ENCODE peak calls at places on chromosomes 1 and 21, in four cellular contexts. N is amygdala, U is Calu3, V is NCI-H2081. D is an unnamed sample.

GRCh38 chr1:161196521-161197451 is 2.1 kb downstream of the ADAMTS4 start:
- DNase-seq in N (no peak), U (no peak), V (no peak), D (peak; percentile 47)

GRCh38 chr1:247647864-247648263 is 31.7 kb downstream of the OR13G1 start:
- DNase-seq in N (no peak), U (no peak), V (peak; percentile 71), D (peak; percentile 12)

GRCh38 chr21:29647353-29647781 is 292.4 kb downstream of the GRIK1 start:
- DNase-seq in N (no peak), U (no peak), V (no peak), D (no peak)

GRCh38 chr21:34698270-34699015 is 29.6 kb downstream of the CLIC6 start:
- DNase-seq in N (no peak), U (no peak), V (no peak), D (no peak)

GRCh38 chr21:45253633-45254556 is 33.8 kb downstream of the POFUT2 start:
- DNase-seq in N (no peak), U (no peak), V (no peak), D (no peak)

GRCh38 chr21:42624936-42625335 is 28.5 kb upstream of the PDE9A start:
- DNase-seq in N (no peak), U (no peak), V (no peak), D (no peak)

GRCh38 chr1:182552527-182552926 is 36.5 kb downstream of the RNASEL start:
- DNase-seq in N (no peak), U (no peak), V (no peak), D (no peak)

GRCh38 chr1:205162301-205162700 is 40.5 kb upstream of the RBBP5 start:
- DNase-seq in N (no peak), U (no peak), V (no peak), D (no peak)

GRCh38 chr1:226690460-226690982 is 48.6 kb downstream of the ITPKB start:
- DNase-seq in N (no peak), U (no peak), V (peak; percentile 64), D (no peak)

GRCh38 chr1:14363707-14364413 is 234.6 kb upstream of the KAZN start:
- DNase-seq in N (no peak), U (no peak), V (no peak), D (no peak)

D was measured in tibial nerve.